ENCODE peak calls at places on chromosomes 12 and 14, in five cellular contexts. Y is natural killer cell; N is brain microvascular endothelial cell; I is HFFc6; U is CD4-positive, alpha-beta T cell. C is an unnamed sample.

GRCh38 chr14:68987653-68988036 is 8.5 kb upstream of the ACTN1 start:
- DNase-seq in Y (no peak), N (no peak), I (no peak), U (no peak), C (no peak)

GRCh38 chr14:28254768-28255167 is 511.8 kb upstream of the FOXG1 start:
- DNase-seq in Y (no peak), N (no peak), I (no peak), U (no peak), C (no peak)

GRCh38 chr14:104864267-104865068 is 600 bp upstream of the CEP170B start:
- DNase-seq in Y (no peak), N (no peak), I (no peak), U (no peak), C (no peak)

GRCh38 chr14:31159682-31160296 is 47.8 kb downstream of the HECTD1 start:
- DNase-seq in Y (no peak), N (peak; percentile 50), I (peak; percentile 73), U (no peak), C (no peak)

GRCh38 chr12:103664626-103665025 is 77.6 kb downstream of the STAB2 start:
- DNase-seq in Y (no peak), N (no peak), I (no peak), U (no peak), C (no peak)

GRCh38 chr12:103877934-103878510 is 37.0 kb upstream of the NT5DC3 start:
- DNase-seq in Y (peak; percentile 17), N (peak; percentile 63), I (peak; percentile 60), U (peak; percentile 42), C (peak; percentile 11)

GRCh38 chr12:55728185-55728931 is 451 bp downstream of the CD63 start:
- DNase-seq in Y (no peak), N (no peak), I (peak; percentile 27), U (no peak), C (no peak)

GRCh38 chr12:67940780-67941243 is 48.4 kb upstream of the IFNG-AS1 start:
- DNase-seq in Y (no peak), N (peak; percentile 23), I (peak; percentile 67), U (no peak), C (no peak)

GRCh38 chr14:23068792-23069412 is 11.6 kb upstream of the CDH24 start:
- DNase-seq in Y (peak; percentile 55), N (peak; percentile 87), I (peak; percentile 93), U (peak; percentile 73), C (no peak)

GRCh38 chr12:55713721-55714120 is 2.1 kb upstream of the BLOC1S1 start:
- DNase-seq in Y (no peak), N (peak; percentile 45), I (peak; percentile 83), U (no peak), C (no peak)

GRCh38 chr12:12172106-12172511 is 94.7 kb downstream of the LRP6 start:
- DNase-seq in Y (no peak), N (peak; percentile 5), I (peak; percentile 47), U (no peak), C (no peak)

GRCh38 chr14:103501921-103502669 is 20.5 kb downstream of the CKB start:
- DNase-seq in Y (no peak), N (no peak), I (no peak), U (no peak), C (no peak)

GRCh38 chr12:53069621-53070410 is 9.4 kb downstream of the SPRYD3 start:
- DNase-seq in Y (no peak), N (no peak), I (no peak), U (no peak), C (no peak)

GRCh38 chr12:118498171-118498570 is 121.8 kb downstream of the SUDS3 start:
- DNase-seq in Y (no peak), N (peak; percentile 3), I (peak; percentile 11), U (no peak), C (no peak)

GRCh38 chr12:93419388-93420034 is 22.2 kb downstream of the UBE2N start:
- DNase-seq in Y (no peak), N (no peak), I (peak; percentile 62), U (no peak), C (no peak)

GRCh38 chr14:38143170-38143569 is 64.5 kb upstream of the SSTR1 start:
- DNase-seq in Y (no peak), N (no peak), I (peak; percentile 55), U (no peak), C (no peak)

GRCh38 chr14:34301107-34301734 is 160.8 kb downstream of the SPTSSA start:
- DNase-seq in Y (no peak), N (peak; percentile 38), I (peak; percentile 25), U (no peak), C (no peak)

C was measured in activated CD8-positive, alpha-beta memory T cell treated with anti-CD3 and anti-CD28 coated beads for 4 hours.